ENCODE peak calls at places on chromosomes 13 and 19, in eight cellular contexts. One of them, this sample, is unnamed.

GRCh38 chr13:37617162-37617561 is 18.6 kb upstream of the POSTN start:
- DNase-seq in left lung: no peak
- DNase-seq in HepG2: no peak
- DNase-seq in breast epithelium: no peak
- DNase-seq in osteoblast: no peak
- DNase-seq in heart right ventricle: no peak
- DNase-seq in cardiac muscle cell: peak; percentile 27
- DNase-seq in AG04450: no peak
- DNase-seq in this sample: no peak

GRCh38 chr13:99285432-99286182 is 21.6 kb downstream of the GPR183 start:
- DNase-seq in left lung: no peak
- DNase-seq in HepG2: peak; percentile 42
- DNase-seq in breast epithelium: no peak
- DNase-seq in osteoblast: peak; percentile 48
- DNase-seq in heart right ventricle: peak; percentile 44
- DNase-seq in cardiac muscle cell: peak; percentile 39
- DNase-seq in AG04450: no peak
- DNase-seq in this sample: no peak

GRCh38 chr13:100209857-100210580 is 121.1 kb downstream of the PCCA start:
- DNase-seq in left lung: no peak
- DNase-seq in HepG2: no peak
- DNase-seq in breast epithelium: no peak
- DNase-seq in osteoblast: peak; percentile 41
- DNase-seq in heart right ventricle: no peak
- DNase-seq in cardiac muscle cell: no peak
- DNase-seq in AG04450: no peak
- DNase-seq in this sample: no peak

GRCh38 chr13:38421590-38422560 is 72.2 kb downstream of the UFM1 start:
- DNase-seq in left lung: no peak
- DNase-seq in HepG2: no peak
- DNase-seq in breast epithelium: no peak
- DNase-seq in osteoblast: peak; percentile 32
- DNase-seq in heart right ventricle: no peak
- DNase-seq in cardiac muscle cell: no peak
- DNase-seq in AG04450: no peak
- DNase-seq in this sample: no peak

GRCh38 chr13:52846567-52847321 is 1.7 kb downstream of the PCDH8 start:
- DNase-seq in left lung: peak; percentile 83
- DNase-seq in HepG2: no peak
- DNase-seq in breast epithelium: no peak
- DNase-seq in osteoblast: peak; percentile 84
- DNase-seq in heart right ventricle: peak; percentile 34
- DNase-seq in cardiac muscle cell: peak; percentile 90
- DNase-seq in AG04450: no peak
- DNase-seq in this sample: no peak

GRCh38 chr13:28438598-28439334 is 56.2 kb downstream of the FLT1 start:
- DNase-seq in left lung: no peak
- DNase-seq in HepG2: no peak
- DNase-seq in breast epithelium: no peak
- DNase-seq in osteoblast: no peak
- DNase-seq in heart right ventricle: no peak
- DNase-seq in cardiac muscle cell: peak; percentile 40
- DNase-seq in AG04450: no peak
- DNase-seq in this sample: no peak

GRCh38 chr13:42478531-42479156 is 95.3 kb upstream of the TNFSF11 start:
- DNase-seq in left lung: no peak
- DNase-seq in HepG2: no peak
- DNase-seq in breast epithelium: no peak
- DNase-seq in osteoblast: peak; percentile 91
- DNase-seq in heart right ventricle: no peak
- DNase-seq in cardiac muscle cell: peak; percentile 37
- DNase-seq in AG04450: no peak
- DNase-seq in this sample: no peak

GRCh38 chr13:50161052-50161451 is 145.8 kb downstream of the KCNRG start:
- DNase-seq in left lung: no peak
- DNase-seq in HepG2: peak; percentile 26
- DNase-seq in breast epithelium: no peak
- DNase-seq in osteoblast: peak; percentile 79
- DNase-seq in heart right ventricle: no peak
- DNase-seq in cardiac muscle cell: no peak
- DNase-seq in AG04450: no peak
- DNase-seq in this sample: no peak

GRCh38 chr19:58033741-58034475 is at the start of gene ZSCAN1:
- DNase-seq in left lung: peak; percentile 85
- DNase-seq in HepG2: no peak
- DNase-seq in breast epithelium: peak; percentile 96
- DNase-seq in osteoblast: peak; percentile 99
- DNase-seq in heart right ventricle: peak; percentile 93
- DNase-seq in cardiac muscle cell: peak; percentile 92
- DNase-seq in AG04450: no peak
- DNase-seq in this sample: peak; percentile 40

GRCh38 chr19:51457351-51458013 is 772 bp downstream of the SIGLEC8 start:
- DNase-seq in left lung: no peak
- DNase-seq in HepG2: no peak
- DNase-seq in breast epithelium: no peak
- DNase-seq in osteoblast: no peak
- DNase-seq in heart right ventricle: no peak
- DNase-seq in cardiac muscle cell: no peak
- DNase-seq in AG04450: no peak
- DNase-seq in this sample: no peak

GRCh38 chr13:42894765-42895181 is 97.3 kb downstream of the EPSTI1 start:
- DNase-seq in left lung: no peak
- DNase-seq in HepG2: no peak
- DNase-seq in breast epithelium: no peak
- DNase-seq in osteoblast: no peak
- DNase-seq in heart right ventricle: peak; percentile 75
- DNase-seq in cardiac muscle cell: no peak
- DNase-seq in AG04450: no peak
- DNase-seq in this sample: no peak

GRCh38 chr13:72229067-72229466 is 362.1 kb upstream of the DACH1 start:
- DNase-seq in left lung: no peak
- DNase-seq in HepG2: no peak
- DNase-seq in breast epithelium: no peak
- DNase-seq in osteoblast: no peak
- DNase-seq in heart right ventricle: no peak
- DNase-seq in cardiac muscle cell: no peak
- DNase-seq in AG04450: no peak
- DNase-seq in this sample: no peak
- H3K9me3 ChIP-seq in left lung: no peaks in the 10 kb centered on the region
- H3K9me3 ChIP-seq in HepG2: no peaks in the 10 kb centered on the region
- H3K9me3 ChIP-seq in breast epithelium: no peaks in the 10 kb centered on the region
- H3K9me3 ChIP-seq in osteoblast: no peaks in the 10 kb centered on the region
- H3K9me3 ChIP-seq in heart right ventricle: no peaks in the 10 kb centered on the region
- H3K9me3 ChIP-seq in cardiac muscle cell: no peaks in the 10 kb centered on the region
- H3K9me3 ChIP-seq in AG04450: no peaks in the 10 kb centered on the region
- H3K9me3 ChIP-seq in this sample: no peaks in the 10 kb centered on the region

GRCh38 chr19:38852231-38853044 is 2.7 kb upstream of the HNRNPL start:
- DNase-seq in left lung: peak; percentile 83
- DNase-seq in HepG2: no peak
- DNase-seq in breast epithelium: peak; percentile 68
- DNase-seq in osteoblast: peak; percentile 98
- DNase-seq in heart right ventricle: peak; percentile 70
- DNase-seq in cardiac muscle cell: no peak
- DNase-seq in AG04450: no peak
- DNase-seq in this sample: peak; percentile 56
- TF ChIP-seq CTCF in left lung: no peak
- TF ChIP-seq CTCF in HepG2: peak; percentile 7
- TF ChIP-seq CTCF in breast epithelium: no peak
- TF ChIP-seq CTCF in osteoblast: no peak
- TF ChIP-seq CTCF in heart right ventricle: no peak
- TF ChIP-seq CTCF in cardiac muscle cell: no peak
- TF ChIP-seq CTCF in AG04450: no peak
- TF ChIP-seq CTCF in this sample: no peak

GRCh38 chr13:35743165-35743564 is 266.7 kb upstream of the MAB21L1 start:
- DNase-seq in left lung: no peak
- DNase-seq in HepG2: no peak
- DNase-seq in breast epithelium: no peak
- DNase-seq in osteoblast: no peak
- DNase-seq in heart right ventricle: no peak
- DNase-seq in cardiac muscle cell: no peak
- DNase-seq in AG04450: no peak
- DNase-seq in this sample: no peak

GRCh38 chr13:35741657-35742056 is 265.2 kb upstream of the MAB21L1 start:
- DNase-seq in left lung: no peak
- DNase-seq in HepG2: no peak
- DNase-seq in breast epithelium: no peak
- DNase-seq in osteoblast: no peak
- DNase-seq in heart right ventricle: no peak
- DNase-seq in cardiac muscle cell: no peak
- DNase-seq in AG04450: no peak
- DNase-seq in this sample: no peak

GRCh38 chr13:35747594-35747993 is 271.1 kb upstream of the MAB21L1 start:
- DNase-seq in left lung: no peak
- DNase-seq in HepG2: no peak
- DNase-seq in breast epithelium: no peak
- DNase-seq in osteoblast: no peak
- DNase-seq in heart right ventricle: no peak
- DNase-seq in cardiac muscle cell: no peak
- DNase-seq in AG04450: no peak
- DNase-seq in this sample: no peak

GRCh38 chr13:35744566-35745203 is 268.2 kb upstream of the MAB21L1 start:
- DNase-seq in left lung: no peak
- DNase-seq in HepG2: no peak
- DNase-seq in breast epithelium: no peak
- DNase-seq in osteoblast: no peak
- DNase-seq in heart right ventricle: no peak
- DNase-seq in cardiac muscle cell: peak; percentile 49
- DNase-seq in AG04450: no peak
- DNase-seq in this sample: no peak

DNA sequence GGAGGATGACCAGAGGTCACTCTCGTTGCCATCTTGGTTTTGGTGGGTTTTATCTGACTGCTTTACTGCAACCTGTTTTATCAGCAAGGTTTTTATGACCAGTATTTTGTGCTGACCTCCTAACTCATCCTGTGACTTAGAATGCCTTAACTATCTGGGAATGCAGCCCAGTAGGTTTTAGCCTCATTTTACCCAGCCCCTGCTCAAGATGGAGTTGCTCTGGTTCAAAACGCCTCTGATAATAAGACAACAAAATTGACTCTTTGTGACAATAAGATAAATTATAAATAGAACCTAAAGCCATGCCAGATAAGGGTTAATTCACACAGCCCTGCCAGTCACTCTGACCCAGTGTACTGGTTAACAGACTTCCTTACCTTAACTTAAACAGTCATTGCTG is 267.7 kb upstream of the MAB21L1 start:
- DNase-seq in left lung: no peak
- DNase-seq in HepG2: no peak
- DNase-seq in breast epithelium: no peak
- DNase-seq in osteoblast: no peak
- DNase-seq in heart right ventricle: no peak
- DNase-seq in cardiac muscle cell: no peak
- DNase-seq in AG04450: no peak
- DNase-seq in this sample: no peak
- H3K9me3 ChIP-seq in left lung: no peaks in the 10 kb centered on the region
- H3K9me3 ChIP-seq in HepG2: no peaks in the 10 kb centered on the region
- H3K9me3 ChIP-seq in breast epithelium: no peaks in the 10 kb centered on the region
- H3K9me3 ChIP-seq in osteoblast: no peaks in the 10 kb centered on the region
- H3K9me3 ChIP-seq in heart right ventricle: no peaks in the 10 kb centered on the region
- H3K9me3 ChIP-seq in cardiac muscle cell: no peaks in the 10 kb centered on the region
- H3K9me3 ChIP-seq in AG04450: no peaks in the 10 kb centered on the region
- H3K9me3 ChIP-seq in this sample: no peaks in the 10 kb centered on the region

DNA sequence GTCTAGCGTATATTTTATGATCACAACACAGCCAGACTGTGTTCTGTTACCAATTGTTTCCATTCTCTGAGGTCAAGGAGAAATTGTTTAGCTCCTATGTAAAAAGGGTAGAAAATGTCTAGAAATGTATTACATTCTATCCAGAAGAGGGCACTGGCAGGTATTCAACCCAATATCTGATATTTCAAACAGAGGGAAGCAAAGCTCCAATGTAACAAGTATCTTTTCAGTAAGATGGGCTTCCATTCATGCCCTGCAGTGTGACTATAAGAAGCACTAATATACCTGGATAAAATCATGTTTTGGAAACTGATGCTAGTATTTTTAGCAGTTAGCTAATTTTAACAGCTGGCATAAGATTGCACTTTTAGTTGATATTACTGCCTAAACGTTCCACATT is 312.7 kb downstream of the FGF14 start:
- DNase-seq in left lung: no peak
- DNase-seq in HepG2: no peak
- DNase-seq in breast epithelium: no peak
- DNase-seq in osteoblast: no peak
- DNase-seq in heart right ventricle: no peak
- DNase-seq in cardiac muscle cell: peak; percentile 7
- DNase-seq in AG04450: no peak
- DNase-seq in this sample: no peak
- TF ChIP-seq CTCF in left lung: no peak
- TF ChIP-seq CTCF in HepG2: no peak
- TF ChIP-seq CTCF in breast epithelium: no peak
- TF ChIP-seq CTCF in osteoblast: peak; percentile 7
- TF ChIP-seq CTCF in heart right ventricle: peak; percentile 27
- TF ChIP-seq CTCF in cardiac muscle cell: no peak
- TF ChIP-seq CTCF in AG04450: peak; percentile 6
- TF ChIP-seq CTCF in this sample: no peak

GRCh38 chr19:37537391-37537947 is 30.7 kb downstream of the ZNF793 start:
- DNase-seq in left lung: no peak
- DNase-seq in HepG2: no peak
- DNase-seq in breast epithelium: no peak
- DNase-seq in osteoblast: no peak
- DNase-seq in heart right ventricle: no peak
- DNase-seq in cardiac muscle cell: no peak
- DNase-seq in AG04450: no peak
- DNase-seq in this sample: no peak
- H3K9me3 ChIP-seq in left lung: no peaks in the 10 kb centered on the region
- H3K9me3 ChIP-seq in HepG2: peaks cover 88% of the 10 kb centered on the region
- H3K9me3 ChIP-seq in breast epithelium: peaks cover 80% of the 10 kb centered on the region
- H3K9me3 ChIP-seq in osteoblast: peaks cover 18% of the 10 kb centered on the region
- H3K9me3 ChIP-seq in heart right ventricle: no peaks in the 10 kb centered on the region
- H3K9me3 ChIP-seq in cardiac muscle cell: peaks cover 12% of the 10 kb centered on the region
- H3K9me3 ChIP-seq in AG04450: peaks cover 53% of the 10 kb centered on the region
- H3K9me3 ChIP-seq in this sample: peaks cover 48% of the 10 kb centered on the region

GRCh38 chr19:30046522-30046921 is 104.5 kb downstream of the URI1 start:
- DNase-seq in left lung: no peak
- DNase-seq in HepG2: no peak
- DNase-seq in breast epithelium: no peak
- DNase-seq in osteoblast: no peak
- DNase-seq in heart right ventricle: no peak
- DNase-seq in cardiac muscle cell: no peak
- DNase-seq in AG04450: no peak
- DNase-seq in this sample: no peak
- TF ChIP-seq CTCF in left lung: no peak
- TF ChIP-seq CTCF in HepG2: peak; percentile 30
- TF ChIP-seq CTCF in breast epithelium: no peak
- TF ChIP-seq CTCF in osteoblast: peak; percentile 57
- TF ChIP-seq CTCF in heart right ventricle: peak; percentile 42
- TF ChIP-seq CTCF in cardiac muscle cell: peak; percentile 38
- TF ChIP-seq CTCF in AG04450: peak; percentile 44
- TF ChIP-seq CTCF in this sample: no peak

DNA sequence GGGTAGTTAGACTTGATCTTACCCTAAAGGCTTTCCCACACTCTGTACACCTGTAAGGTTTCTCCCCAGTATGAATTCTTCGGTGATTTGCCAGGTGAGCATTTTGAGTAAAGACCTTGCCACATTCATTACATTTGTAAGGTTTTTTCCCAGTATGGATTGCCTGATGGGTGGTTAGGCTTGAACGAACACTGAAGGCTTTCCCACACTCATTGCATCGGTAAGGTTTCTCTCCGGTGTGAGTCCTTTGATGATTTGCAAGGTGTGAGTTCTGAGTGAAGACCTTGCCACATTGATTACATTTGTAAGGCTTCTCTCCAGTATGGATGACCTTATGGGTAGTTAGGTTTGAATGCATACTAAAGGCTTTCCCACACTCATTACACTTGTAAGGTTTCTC is 23.7 kb downstream of the ERVV-2 start:
- DNase-seq in left lung: no peak
- DNase-seq in HepG2: no peak
- DNase-seq in breast epithelium: no peak
- DNase-seq in osteoblast: no peak
- DNase-seq in heart right ventricle: no peak
- DNase-seq in cardiac muscle cell: no peak
- DNase-seq in AG04450: no peak
- DNase-seq in this sample: no peak
- H3K9me3 ChIP-seq in left lung: peaks cover 13% of the 10 kb centered on the region
- H3K9me3 ChIP-seq in HepG2: peaks cover 69% of the 10 kb centered on the region
- H3K9me3 ChIP-seq in breast epithelium: peaks cover 85% of the 10 kb centered on the region
- H3K9me3 ChIP-seq in osteoblast: peaks cover 37% of the 10 kb centered on the region
- H3K9me3 ChIP-seq in heart right ventricle: peaks cover 100% of the 10 kb centered on the region
- H3K9me3 ChIP-seq in cardiac muscle cell: peaks cover 6% of the 10 kb centered on the region
- H3K9me3 ChIP-seq in AG04450: peaks cover 71% of the 10 kb centered on the region
- H3K9me3 ChIP-seq in this sample: peaks cover 100% of the 10 kb centered on the region